ENCODE peak calls at places on chromosomes 1 and 21, in seven cellular contexts. M is CD8-positive, alpha-beta T cell; G is Panc1; A is endodermal cell; B is heart left ventricle; W is body of pancreas; R is cardiac muscle cell. O is an unnamed sample.

GRCh38 chr1:172914517-172915144 is 136.1 kb downstream of the TNFSF18 start:
- DNase-seq in G (no peak), B (no peak), M (no peak), R (peak; percentile 62), W (no peak), A (no peak), O (no peak)

GRCh38 chr1:14940285-14940890 is 213.2 kb upstream of the TMEM51 start:
- DNase-seq in B (peak; percentile 22), M (no peak), G (no peak), A (no peak), R (no peak), W (no peak), O (no peak)

GRCh38 chr1:230502306-230502705 is 76.2 kb upstream of the PGBD5 start:
- DNase-seq in W (no peak), B (no peak), A (no peak), G (no peak), R (no peak), M (no peak), O (no peak)

GRCh38 chr1:156693858-156694562 is 11.4 kb downstream of the CRABP2 start:
- DNase-seq in A (peak; percentile 83), B (peak; percentile 14), W (no peak), M (no peak), R (no peak), G (no peak), O (no peak)

GRCh38 chr1:96313216-96313615 is 408.4 kb upstream of the PTBP2 start:
- DNase-seq in W (no peak), G (no peak), M (no peak), A (no peak), B (no peak), R (peak; percentile 82), O (no peak)

GRCh38 chr1:93448292-93448982 is 519 bp downstream of the FNBP1L start:
- DNase-seq in G (no peak), R (peak; percentile 32), A (peak; percentile 88), B (peak; percentile 84), W (peak; percentile 58), M (no peak), O (no peak)

GRCh38 chr21:36427502-36427901 is 42.3 kb downstream of the CHAF1B start:
- DNase-seq in M (no peak), R (no peak), W (no peak), A (no peak), B (no peak), G (no peak), O (no peak)

GRCh38 chr21:38355992-38356781 is 99.4 kb downstream of the KCNJ15 start:
- DNase-seq in M (peak; percentile 21), W (peak; percentile 78), B (peak; percentile 87), A (peak; percentile 94), R (peak; percentile 79), G (no peak), O (no peak)

GRCh38 chr1:248009681-248010080 is 3.8 kb upstream of the OR2L5 start:
- DNase-seq in W (no peak), M (no peak), B (no peak), A (no peak), G (no peak), R (no peak), O (no peak)

GRCh38 chr1:231857609-231858008 is 231.0 kb downstream of the DISC1 start:
- DNase-seq in A (no peak), M (no peak), R (no peak), W (no peak), B (no peak), G (no peak), O (no peak)

GRCh38 chr1:177122869-177123268 is 41.6 kb downstream of the ASTN1 start:
- DNase-seq in W (no peak), G (no peak), M (no peak), R (no peak), A (no peak), B (no peak), O (no peak)

GRCh38 chr1:215459136-215459535 is 108.0 kb upstream of the KCTD3 start:
- DNase-seq in R (no peak), B (no peak), G (no peak), A (no peak), M (no peak), W (no peak), O (no peak)

GRCh38 chr21:33196956-33197374 is 32.8 kb upstream of the IFNAR2 start:
- DNase-seq in B (no peak), A (peak; percentile 91), W (peak; percentile 70), R (peak; percentile 75), M (no peak), G (peak; percentile 13), O (peak; percentile 18)

GRCh38 chr1:172452536-172453159 is 8.8 kb upstream of the PIGC start:
- DNase-seq in M (no peak), A (no peak), R (no peak), B (no peak), W (no peak), G (no peak), O (no peak)

GRCh38 chr1:208202333-208202987 is 41.7 kb downstream of the PLXNA2 start:
- DNase-seq in W (no peak), B (no peak), G (no peak), R (no peak), A (no peak), M (no peak), O (no peak)

GRCh38 chr1:161196521-161197451 is 2.1 kb downstream of the ADAMTS4 start:
- DNase-seq in M (no peak), G (no peak), R (peak; percentile 91), A (peak; percentile 57), B (peak; percentile 72), W (no peak), O (no peak)

GRCh38 chr1:27102707-27103468 is 52.0 kb downstream of the SLC9A1 start:
- DNase-seq in B (peak; percentile 89), M (peak; percentile 71), G (no peak), R (peak; percentile 70), W (peak; percentile 77), A (peak; percentile 97), O (no peak)

GRCh38 chr1:96967311-96967710 is 245.7 kb downstream of the PTBP2 start:
- DNase-seq in M (no peak), B (no peak), A (no peak), R (peak; percentile 12), W (no peak), G (no peak), O (no peak)

GRCh38 chr1:147851149-147851548 is 51.4 kb upstream of the GJA8 start:
- DNase-seq in B (no peak), M (no peak), R (peak; percentile 4), G (peak; percentile 10), A (no peak), W (no peak), O (peak; percentile 9)

GRCh38 chr1:47257224-47257623 is 25.2 kb upstream of the TAL1 start:
- DNase-seq in M (no peak), R (no peak), G (no peak), W (no peak), B (no peak), A (no peak), O (no peak)

GRCh38 chr1:63946866-63947491 is 173.2 kb downstream of the ROR1 start:
- DNase-seq in W (peak; percentile 87), B (no peak), R (no peak), G (no peak), A (no peak), M (no peak), O (no peak)

GRCh38 chr1:95223110-95223509 is 10.9 kb upstream of the RWDD3 start:
- DNase-seq in M (no peak), R (peak; percentile 77), W (no peak), A (no peak), B (no peak), G (no peak), O (peak; percentile 10)

GRCh38 chr1:232425421-232425820 is 204.5 kb downstream of the SIPA1L2 start:
- DNase-seq in G (no peak), M (no peak), B (no peak), W (no peak), A (no peak), R (no peak), O (no peak)

GRCh38 chr1:15849775-15850449 is 2.4 kb downstream of the SPEN start:
- DNase-seq in B (no peak), G (no peak), M (no peak), A (peak; percentile 90), W (peak; percentile 42), R (peak; percentile 60), O (no peak)

GRCh38 chr1:8409107-8409506 is 91.2 kb downstream of the SLC45A1 start:
- DNase-seq in A (peak; percentile 60), W (no peak), R (peak; percentile 82), B (no peak), G (no peak), M (no peak), O (no peak)

GRCh38 chr1:174397261-174397660 is 50.5 kb upstream of the GPR52 start:
- DNase-seq in A (no peak), R (peak; percentile 9), W (no peak), G (no peak), B (no peak), M (no peak), O (no peak)

DNA sequence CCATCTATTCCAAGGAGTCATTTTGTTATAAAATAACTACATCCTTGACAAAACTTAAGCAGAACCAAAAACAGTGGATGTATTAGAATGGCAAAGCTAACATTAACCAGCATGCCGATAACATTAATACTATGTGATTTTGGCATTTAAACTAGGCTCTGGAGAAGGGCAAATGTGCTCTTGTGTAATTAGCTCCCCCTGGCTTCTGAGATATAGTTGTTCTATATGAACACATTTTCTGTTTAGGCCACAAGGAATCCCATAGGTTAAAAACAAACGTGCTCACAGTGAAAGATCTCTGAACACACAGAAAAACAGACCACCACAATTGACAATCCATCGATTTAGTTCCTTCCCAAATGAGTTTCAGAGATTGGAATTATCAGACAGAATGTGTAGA is 57.4 kb upstream of the TARS2 start:
- DNase-seq in B (no peak), W (no peak), A (no peak), G (peak; percentile 20), R (peak; percentile 40), M (no peak), O (no peak)
- TF ChIP-seq CTCF in B (no peak), W (peak; percentile 35), A (peak; percentile 57), G (no peak), R (peak; percentile 33), M (no peak), O (peak; percentile 4)

DNA sequence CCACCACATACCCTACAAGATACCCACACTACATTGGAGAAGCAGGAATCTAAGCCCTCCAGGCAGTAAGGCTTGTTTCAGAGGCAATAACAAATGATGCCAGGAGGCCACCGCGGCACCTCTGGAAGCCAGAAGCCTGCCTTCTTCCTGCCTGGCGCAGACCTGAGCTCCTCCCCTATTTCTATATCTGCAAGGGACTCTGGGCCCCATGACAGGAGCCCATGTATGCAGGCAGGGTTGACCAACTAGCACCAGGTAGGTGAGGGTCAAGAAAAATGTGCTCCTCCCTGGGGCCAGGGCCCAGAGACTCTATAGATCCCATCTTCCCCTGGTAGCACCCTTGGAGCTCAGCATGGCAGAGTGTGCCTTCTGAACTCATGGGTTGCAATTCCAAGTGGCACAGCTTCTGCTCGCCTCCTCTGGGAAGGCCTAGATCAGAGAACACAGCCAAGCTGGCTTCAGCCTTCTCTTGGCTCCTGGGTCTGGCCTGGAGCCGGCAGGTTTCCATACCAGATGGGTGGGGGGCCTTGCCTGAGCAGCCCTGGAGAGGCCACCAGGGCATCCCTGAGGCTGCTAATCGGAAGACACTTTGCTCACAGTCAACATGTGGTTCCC is 85.1 kb downstream of the STUM start:
- DNase-seq in M (no peak), R (no peak), B (peak; percentile 42), A (no peak), G (no peak), W (no peak), O (no peak)
- H3K4me3 ChIP-seq in M (no peak overlapping the region), R (no peak overlapping the region), B (no peak overlapping the region), A (no peak overlapping the region), G (no peak overlapping the region), W (no peak overlapping the region), O (no peak overlapping the region)

GRCh38 chr1:38037481-38037939 is 9.1 kb downstream of the POU3F1 start:
- DNase-seq in A (no peak), W (no peak), G (no peak), M (no peak), B (no peak), R (peak; percentile 75), O (no peak)
- TF ChIP-seq CTCF in A (peak; percentile 16), W (peak; percentile 19), G (no peak), M (no peak), B (no peak), R (peak; percentile 49), O (peak; percentile 24)

GRCh38 chr1:77280962-77281361 is 857 bp upstream of the AK5 start:
- DNase-seq in B (no peak), W (no peak), M (no peak), G (no peak), R (no peak), A (no peak), O (no peak)
- H3K4me3 ChIP-seq in B (no peak overlapping the region), W (no peak overlapping the region), M (no peak overlapping the region), G (no peak overlapping the region), R (no peak overlapping the region), A (peak overlapping the region; percentile 84), O (no peak overlapping the region)

O was measured in kidney epithelial cell.